ENCODE peak calls at places on chromosomes 5 and 9, in five cellular contexts. One of them, this sample, is unnamed.

GRCh38 chr5:96024683-96025475 is 63.2 kb upstream of the ELL2 start:
- DNase-seq in naive thymus-derived CD8-positive, alpha-beta T cell: no peak
- DNase-seq in non-pigmented ciliary epithelial cell: no peak
- DNase-seq in M059J: peak
- DNase-seq in H1: no peak
- DNase-seq in this sample: no peak

GRCh38 chr9:130466537-130467217 is 21.9 kb downstream of the ASS1 start:
- DNase-seq in naive thymus-derived CD8-positive, alpha-beta T cell: no peak
- DNase-seq in non-pigmented ciliary epithelial cell: no peak
- DNase-seq in M059J: no peak
- DNase-seq in H1: no peak
- DNase-seq in this sample: no peak

GRCh38 chr5:6389946-6390530 is 11.7 kb upstream of the MED10 start:
- DNase-seq in naive thymus-derived CD8-positive, alpha-beta T cell: no peak
- DNase-seq in non-pigmented ciliary epithelial cell: no peak
- DNase-seq in M059J: no peak
- DNase-seq in H1: no peak
- DNase-seq in this sample: no peak

GRCh38 chr5:117295941-117296340 is 721.3 kb upstream of the SEMA6A start:
- DNase-seq in naive thymus-derived CD8-positive, alpha-beta T cell: no peak
- DNase-seq in non-pigmented ciliary epithelial cell: no peak
- DNase-seq in M059J: no peak
- DNase-seq in H1: no peak
- DNase-seq in this sample: no peak

GRCh38 chr9:98708103-98708932 is 417 bp downstream of the GABBR2 start:
- DNase-seq in naive thymus-derived CD8-positive, alpha-beta T cell: no peak
- DNase-seq in non-pigmented ciliary epithelial cell: no peak
- DNase-seq in M059J: no peak
- DNase-seq in H1: peak
- DNase-seq in this sample: no peak

GRCh38 chr9:107548298-107549142 is 59.0 kb upstream of the KLF4 start:
- DNase-seq in naive thymus-derived CD8-positive, alpha-beta T cell: no peak
- DNase-seq in non-pigmented ciliary epithelial cell: peak
- DNase-seq in M059J: peak
- DNase-seq in H1: no peak
- DNase-seq in this sample: peak

GRCh38 chr5:74576941-74577456 is 63.5 kb downstream of the ENC1 start:
- DNase-seq in naive thymus-derived CD8-positive, alpha-beta T cell: no peak
- DNase-seq in non-pigmented ciliary epithelial cell: no peak
- DNase-seq in M059J: peak
- DNase-seq in H1: no peak
- DNase-seq in this sample: no peak

GRCh38 chr5:143101740-143102386 is 301.6 kb downstream of the NR3C1 start:
- DNase-seq in naive thymus-derived CD8-positive, alpha-beta T cell: no peak
- DNase-seq in non-pigmented ciliary epithelial cell: no peak
- DNase-seq in M059J: no peak
- DNase-seq in H1: no peak
- DNase-seq in this sample: no peak

GRCh38 chr5:141039061-141039460 is 12.1 kb upstream of the PCDHB1 start:
- DNase-seq in naive thymus-derived CD8-positive, alpha-beta T cell: no peak
- DNase-seq in non-pigmented ciliary epithelial cell: no peak
- DNase-seq in M059J: no peak
- DNase-seq in H1: no peak
- DNase-seq in this sample: no peak

GRCh38 chr5:9268226-9268625 is 277.6 kb downstream of the SEMA5A start:
- DNase-seq in naive thymus-derived CD8-positive, alpha-beta T cell: no peak
- DNase-seq in non-pigmented ciliary epithelial cell: no peak
- DNase-seq in M059J: no peak
- DNase-seq in H1: no peak
- DNase-seq in this sample: no peak

GRCh38 chr5:98599016-98599415 is 174.4 kb upstream of the RGMB start:
- DNase-seq in naive thymus-derived CD8-positive, alpha-beta T cell: no peak
- DNase-seq in non-pigmented ciliary epithelial cell: no peak
- DNase-seq in M059J: no peak
- DNase-seq in H1: no peak
- DNase-seq in this sample: no peak

GRCh38 chr5:136058031-136058971 is 29.5 kb downstream of the TGFBI start:
- DNase-seq in naive thymus-derived CD8-positive, alpha-beta T cell: no peak
- DNase-seq in non-pigmented ciliary epithelial cell: peak
- DNase-seq in M059J: peak
- DNase-seq in H1: peak
- DNase-seq in this sample: peak

GRCh38 chr5:171571663-171572062 is 152.2 kb downstream of the FGF18 start:
- DNase-seq in naive thymus-derived CD8-positive, alpha-beta T cell: no peak
- DNase-seq in non-pigmented ciliary epithelial cell: peak
- DNase-seq in M059J: peak
- DNase-seq in H1: no peak
- DNase-seq in this sample: no peak

GRCh38 chr5:134566741-134567221 is 41.3 kb downstream of the JADE2 start:
- DNase-seq in naive thymus-derived CD8-positive, alpha-beta T cell: no peak
- DNase-seq in non-pigmented ciliary epithelial cell: no peak
- DNase-seq in M059J: no peak
- DNase-seq in H1: no peak
- DNase-seq in this sample: no peak

GRCh38 chr9:125764198-125764597 is 17.0 kb downstream of the PBX3 start:
- DNase-seq in naive thymus-derived CD8-positive, alpha-beta T cell: no peak
- DNase-seq in non-pigmented ciliary epithelial cell: no peak
- DNase-seq in M059J: no peak
- DNase-seq in H1: no peak
- DNase-seq in this sample: no peak

GRCh38 chr5:149824115-149824514 is 94.0 kb downstream of the PPARGC1B start:
- DNase-seq in naive thymus-derived CD8-positive, alpha-beta T cell: no peak
- DNase-seq in non-pigmented ciliary epithelial cell: no peak
- DNase-seq in M059J: no peak
- DNase-seq in H1: no peak
- DNase-seq in this sample: no peak

GRCh38 chr5:54517174-54517511 is 416 bp upstream of the SNX18 start:
- DNase-seq in naive thymus-derived CD8-positive, alpha-beta T cell: no peak
- DNase-seq in non-pigmented ciliary epithelial cell: no peak
- DNase-seq in M059J: peak
- DNase-seq in H1: no peak
- DNase-seq in this sample: no peak

GRCh38 chr5:141852448-141852847 is 25.8 kb downstream of the PCDH1 start:
- DNase-seq in naive thymus-derived CD8-positive, alpha-beta T cell: no peak
- DNase-seq in non-pigmented ciliary epithelial cell: no peak
- DNase-seq in M059J: no peak
- DNase-seq in H1: no peak
- DNase-seq in this sample: no peak